ENCODE peak calls at places on chromosomes 13 and 19, in five cellular contexts. C is A172; B is Right ventricle myocardium superior; Y is A549; U is stimulated activated CD8-positive, alpha-beta memory T cell treated with anti-CD3 and anti-CD28 coated beads, Interleukin-15, amount 100 ng/mL, for 1 hour. J is an unnamed sample.
A peak's percentile ranks its signal among the peaks of the same experiment; 100 is the strongest.

GRCh38 chr19:5828661-5829566 is 10.6 kb downstream of the FUT6 start:
- DNase-seq in C (no peak), B (peak; percentile 56), Y (no peak), U (no peak), J (no peak)

GRCh38 chr19:3784607-3785463 is 1.3 kb downstream of the MATK start:
- DNase-seq in C (peak; percentile 40), B (no peak), Y (no peak), U (no peak), J (peak; percentile 61)

GRCh38 chr19:56727731-56728130 is 56.2 kb upstream of the ZNF835 start:
- DNase-seq in C (no peak), B (no peak), Y (no peak), U (no peak), J (no peak)

GRCh38 chr13:32150794-32151193 is 119.2 kb downstream of the FRY start:
- DNase-seq in C (no peak), B (peak; percentile 85), Y (no peak), U (no peak), J (peak; percentile 88)

GRCh38 chr13:19817510-19818158 is 34.9 kb upstream of the PSPC1 start:
- DNase-seq in C (no peak), B (no peak), Y (no peak), U (no peak), J (no peak)

GRCh38 chr19:8367327-8368001 is 3.5 kb downstream of the ANGPTL4 start:
- DNase-seq in C (peak; percentile 98), B (peak; percentile 94), Y (peak; percentile 79), U (no peak), J (peak; percentile 93)

GRCh38 chr19:9862897-9863296 is 27.8 kb downstream of the PIN1 start:
- DNase-seq in C (no peak), B (no peak), Y (no peak), U (no peak), J (no peak)

GRCh38 chr19:35268546-35269424 is at the start of gene USF2:
- DNase-seq in C (peak; percentile 46), B (peak; percentile 86), Y (peak; percentile 93), U (peak; percentile 34), J (peak; percentile 94)

GRCh38 chr13:112831801-112832200 is 137.2 kb upstream of the MCF2L start:
- DNase-seq in C (no peak), B (no peak), Y (no peak), U (no peak), J (no peak)

GRCh38 chr13:101487046-101487830 is 34.8 kb downstream of the ITGBL1 start:
- DNase-seq in C (no peak), B (no peak), Y (no peak), U (no peak), J (no peak)

GRCh38 chr13:29707876-29708543 is 112.5 kb upstream of the SLC7A1 start:
- DNase-seq in C (peak; percentile 70), B (peak; percentile 54), Y (peak; percentile 32), U (no peak), J (no peak)

GRCh38 chr13:52411629-52412028 is 5.7 kb upstream of the THSD1 start:
- DNase-seq in C (no peak), B (no peak), Y (peak; percentile 79), U (no peak), J (no peak)

GRCh38 chr19:18173054-18173571 is 500 bp upstream of the IFI30 start:
- DNase-seq in C (no peak), B (peak; percentile 82), Y (no peak), U (no peak), J (peak; percentile 87)

GRCh38 chr13:113203507-113204377 is 4.7 kb downstream of the PCID2 start:
- DNase-seq in C (no peak), B (peak; percentile 71), Y (no peak), U (no peak), J (no peak)

GRCh38 chr13:63190219-63190618 is 1774.6 kb upstream of the PCDH20 start:
- DNase-seq in C (no peak), B (no peak), Y (no peak), U (no peak), J (no peak)

J was measured in kidney.